ENCODE peak calls at places on chromosome 9, in six cellular contexts. Y is right atrium auricular region, L is RWPE2, W is ovary, O is small intestine, V is hepatocyte. N is an unnamed sample.
A peak's percentile ranks its signal among the peaks of the same experiment; 100 is the strongest.

GRCh38 chr9:123131258-123131657 is 97.8 kb downstream of the GPR21 start:
- DNase-seq in V (no peak), O (no peak), Y (no peak), W (no peak), L (no peak), N (no peak)

GRCh38 chr9:130664191-130665028 is at the start of gene PRDM12:
- DNase-seq in Y (no peak), O (no peak), V (no peak), W (no peak), L (no peak), N (no peak)

GRCh38 chr9:109894444-109894843 is 114.4 kb downstream of the PALM2AKAP2 start:
- DNase-seq in L (no peak), W (no peak), V (no peak), O (no peak), Y (no peak), N (no peak)

GRCh38 chr9:108761530-108762347 is 94.0 kb downstream of the ACTL7B start:
- DNase-seq in W (peak; percentile 28), O (peak; percentile 64), Y (peak; percentile 70), L (no peak), V (peak; percentile 82), N (no peak)

GRCh38 chr9:75071530-75072122 is 16.3 kb downstream of the NMRK1 start:
- DNase-seq in W (no peak), V (no peak), L (peak; percentile 83), Y (no peak), O (peak; percentile 98), N (no peak)

GRCh38 chr9:94925751-94926456 is 199.4 kb downstream of the AOPEP start:
- DNase-seq in O (no peak), L (no peak), W (no peak), Y (no peak), V (no peak), N (no peak)

GRCh38 chr9:115973241-115973640 is 180.3 kb upstream of the PAPPA start:
- DNase-seq in V (no peak), L (no peak), Y (no peak), W (no peak), O (no peak), N (no peak)

GRCh38 chr9:21605489-21605931 is 123.4 kb upstream of the IFNE start:
- DNase-seq in Y (no peak), O (no peak), L (no peak), W (no peak), V (no peak), N (no peak)

GRCh38 chr9:118083161-118083560 is 379.0 kb downstream of the TLR4 start:
- DNase-seq in L (no peak), O (no peak), Y (no peak), W (no peak), V (no peak), N (no peak)

GRCh38 chr9:72442212-72442607 is 77.2 kb upstream of the ZFAND5 start:
- DNase-seq in W (no peak), L (no peak), O (no peak), Y (no peak), V (peak; percentile 71), N (peak; percentile 77)

GRCh38 chr9:81632599-81632998 is 56.7 kb downstream of the TLE1 start:
- DNase-seq in W (no peak), O (no peak), V (no peak), L (no peak), Y (no peak), N (peak; percentile 33)

GRCh38 chr9:122095010-122095767 is 2.1 kb upstream of the TTLL11 start:
- DNase-seq in V (peak; percentile 75), O (peak; percentile 66), L (no peak), W (no peak), Y (peak; percentile 75), N (no peak)

GRCh38 chr9:7243838-7244237 is 486.1 kb downstream of the KDM4C start:
- DNase-seq in Y (no peak), O (no peak), L (no peak), V (no peak), W (no peak), N (no peak)

GRCh38 chr9:112751059-112751795 is 667 bp downstream of the SNX30 start:
- DNase-seq in W (peak; percentile 58), O (peak; percentile 59), Y (peak; percentile 60), V (peak; percentile 75), L (peak; percentile 62), N (peak; percentile 77)

GRCh38 chr9:17810728-17811634 is 232.1 kb downstream of the SH3GL2 start:
- DNase-seq in V (peak; percentile 90), W (peak; percentile 39), L (no peak), Y (no peak), O (peak; percentile 68), N (peak; percentile 1)

GRCh38 chr9:116842658-116843057 is 155.6 kb downstream of the TRIM32 start:
- DNase-seq in Y (no peak), O (peak; percentile 20), V (no peak), L (no peak), W (no peak), N (no peak)

GRCh38 chr9:70954607-70955143 is 166.7 kb downstream of the TRPM3 start:
- DNase-seq in L (no peak), V (no peak), W (no peak), Y (no peak), O (no peak), N (peak; percentile 43)

GRCh38 chr9:119963258-119963797 is 594.1 kb upstream of the BRINP1 start:
- DNase-seq in V (peak; percentile 30), Y (no peak), L (no peak), O (no peak), W (no peak), N (peak; percentile 75)

GRCh38 chr9:121353246-121353975 is 16.6 kb downstream of the STOM start:
- DNase-seq in L (no peak), Y (no peak), V (no peak), O (peak; percentile 72), W (no peak), N (no peak)

GRCh38 chr9:121816449-121816817 is 165.0 kb downstream of the DAB2IP start:
- DNase-seq in L (no peak), W (no peak), Y (no peak), O (no peak), V (no peak), N (no peak)

GRCh38 chr9:126957687-126958053 is 43.1 kb downstream of the RALGPS1 start:
- DNase-seq in W (no peak), O (no peak), L (no peak), V (no peak), Y (no peak), N (peak; percentile 19)

GRCh38 chr9:121192959-121193645 is 8.6 kb downstream of the RAB14 start:
- DNase-seq in V (no peak), L (no peak), O (no peak), Y (no peak), W (no peak), N (no peak)

GRCh38 chr9:77731930-77732329 is 83.8 kb upstream of the GNA14 start:
- DNase-seq in L (no peak), W (no peak), Y (no peak), O (peak; percentile 73), V (peak; percentile 56), N (no peak)

GRCh38 chr9:124752967-124753366 is 18.1 kb downstream of the NR6A1 start:
- DNase-seq in Y (no peak), O (no peak), V (no peak), L (no peak), W (no peak), N (peak; percentile 67)

GRCh38 chr9:131727184-131727785 is 12.6 kb downstream of the RAPGEF1 start:
- DNase-seq in L (no peak), W (no peak), O (peak; percentile 76), Y (no peak), V (peak; percentile 35), N (no peak)

GRCh38 chr9:93693129-93693528 is 116.7 kb downstream of the PHF2 start:
- DNase-seq in Y (no peak), O (no peak), L (no peak), V (no peak), W (no peak), N (no peak)

GRCh38 chr9:82600536-82601271 is 462.2 kb downstream of the RASEF start:
- DNase-seq in W (no peak), Y (no peak), L (no peak), O (no peak), V (no peak), N (no peak)

GRCh38 chr9:95753762-95754465 is 121.6 kb upstream of the ERCC6L2 start:
- DNase-seq in L (no peak), O (no peak), Y (no peak), W (peak; percentile 61), V (no peak), N (peak; percentile 93)

GRCh38 chr9:116287721-116288120 is 134.1 kb downstream of the PAPPA start:
- DNase-seq in O (no peak), L (no peak), Y (no peak), W (no peak), V (no peak), N (no peak)

DNA sequence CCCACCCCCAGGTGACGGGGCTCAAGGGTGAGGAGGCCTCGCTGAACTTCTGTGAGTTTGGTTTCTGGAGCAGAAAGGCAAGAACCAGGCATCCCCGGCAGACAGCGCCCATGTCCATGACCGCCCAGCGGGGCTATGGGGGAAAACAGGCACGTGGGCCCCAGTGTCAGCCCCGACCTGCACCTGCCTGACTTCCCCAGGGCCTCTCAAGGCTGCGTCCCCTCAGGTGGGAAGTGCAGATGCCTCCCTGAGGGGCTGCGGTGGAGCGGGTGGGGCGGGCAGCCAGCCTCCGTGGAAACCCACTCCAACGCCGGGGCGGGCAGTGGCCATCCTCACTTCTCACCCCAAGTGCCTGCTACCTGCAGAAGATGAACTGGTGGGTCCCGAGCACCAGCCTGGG is 6.9 kb upstream of the CARD9 start:
- DNase-seq in L (no peak), O (no peak), V (no peak), W (no peak), Y (no peak), N (no peak)
- H3K4me3 ChIP-seq in L (no peak overlapping the region), O (no peak overlapping the region), V (no peak overlapping the region), W (no peak overlapping the region), Y (no peak overlapping the region), N (no peak overlapping the region)

DNA sequence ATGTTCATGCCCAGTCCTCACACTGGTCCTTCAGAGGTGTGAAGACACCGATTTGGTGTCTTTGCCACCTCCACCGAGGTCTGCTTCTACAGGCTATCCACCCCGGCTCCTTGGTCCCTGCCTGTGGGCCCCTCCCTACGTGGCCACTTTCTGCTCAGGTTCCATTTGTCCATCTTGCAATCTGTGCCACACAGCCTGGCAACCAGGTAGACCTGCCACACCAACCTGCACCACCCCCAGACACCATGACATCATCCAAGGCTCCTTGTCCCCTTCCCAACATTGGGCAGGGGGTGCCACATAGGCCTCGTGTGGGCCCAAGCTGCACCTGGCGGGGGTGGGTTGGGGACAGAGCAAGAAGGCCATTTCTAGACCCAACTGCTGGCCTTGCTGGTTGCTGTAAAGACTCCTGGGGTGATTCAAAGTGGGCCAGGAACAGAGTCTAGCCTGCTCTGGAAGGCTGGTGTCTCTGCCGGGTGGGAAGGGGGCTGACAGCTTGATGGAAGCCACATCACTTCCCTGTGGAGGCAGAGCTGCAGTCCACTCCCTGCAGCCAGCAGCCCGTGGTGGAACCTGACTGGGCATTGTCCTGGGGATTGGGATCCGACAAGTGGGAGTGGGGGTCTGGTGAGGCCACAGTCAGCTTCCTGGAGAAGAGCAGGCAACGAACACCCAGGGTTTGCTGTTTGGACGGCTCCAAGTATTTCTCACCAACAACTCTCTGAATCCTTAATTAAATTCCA is 65.8 kb upstream of the SLC25A51 start:
- DNase-seq in V (no peak), L (peak; percentile 43), Y (no peak), O (no peak), W (no peak), N (no peak)
- H3K4me1 ChIP-seq in V (peaks cover 69% of the 10 kb centered on the region), L (peaks cover 79% of the 10 kb centered on the region), Y (peaks cover 43% of the 10 kb centered on the region), O (peaks cover 20% of the 10 kb centered on the region), W (peaks cover 4% of the 10 kb centered on the region), N (peaks cover 16% of the 10 kb centered on the region)

GRCh38 chr9:129350143-129350935 is 172.3 kb upstream of the IER5L start:
- DNase-seq in O (no peak), L (no peak), Y (no peak), W (no peak), V (no peak), N (no peak)
- H3K27ac ChIP-seq in O (peak overlapping the region; percentile 19), L (no peak overlapping the region), Y (no peak overlapping the region), W (peak overlapping the region; percentile 86), V (peak overlapping the region; percentile 90), N (no peak overlapping the region)

GRCh38 chr9:9399982-9400381 is 1212.8 kb downstream of the PTPRD start:
- DNase-seq in V (no peak), O (no peak), Y (no peak), L (no peak), W (no peak), N (no peak)
- H3K4me3 ChIP-seq in V (no peak overlapping the region), O (no peak overlapping the region), Y (no peak overlapping the region), L (no peak overlapping the region), W (no peak overlapping the region), N (no peak overlapping the region)